ENCODE peak calls at places on chromosomes 7 and 10, in ten cellular contexts. One of them, this sample, is unnamed.

GRCh38 chr7:78055160-78055559 is 256.6 kb downstream of the PHTF2 start:
- DNase-seq in ovary: no peak
- DNase-seq in neural crest cell: no peak
- DNase-seq in OCI-LY7: no peak
- DNase-seq in body of pancreas: no peak
- DNase-seq in tibial nerve: no peak
- DNase-seq in K562: no peak
- DNase-seq in CD8-positive, alpha-beta T cell: no peak
- DNase-seq in fibroblast of mammary gland: no peak
- DNase-seq in H1: no peak
- DNase-seq in this sample: no peak

GRCh38 chr7:91953618-91954017 is 13.0 kb downstream of the AKAP9 start:
- DNase-seq in ovary: no peak
- DNase-seq in neural crest cell: no peak
- DNase-seq in OCI-LY7: peak; percentile 32
- DNase-seq in body of pancreas: no peak
- DNase-seq in tibial nerve: no peak
- DNase-seq in K562: peak; percentile 42
- DNase-seq in CD8-positive, alpha-beta T cell: no peak
- DNase-seq in fibroblast of mammary gland: no peak
- DNase-seq in H1: no peak
- DNase-seq in this sample: no peak

GRCh38 chr7:2171855-2172254 is 60.9 kb downstream of the MAD1L1 start:
- DNase-seq in ovary: no peak
- DNase-seq in neural crest cell: no peak
- DNase-seq in OCI-LY7: no peak
- DNase-seq in body of pancreas: no peak
- DNase-seq in tibial nerve: no peak
- DNase-seq in K562: no peak
- DNase-seq in CD8-positive, alpha-beta T cell: no peak
- DNase-seq in fibroblast of mammary gland: no peak
- DNase-seq in H1: no peak
- DNase-seq in this sample: no peak

GRCh38 chr10:28592953-28593352 is 60.0 kb downstream of the WAC start:
- DNase-seq in ovary: no peak
- DNase-seq in neural crest cell: no peak
- DNase-seq in OCI-LY7: no peak
- DNase-seq in body of pancreas: no peak
- DNase-seq in tibial nerve: no peak
- DNase-seq in K562: peak; percentile 21
- DNase-seq in CD8-positive, alpha-beta T cell: no peak
- DNase-seq in fibroblast of mammary gland: peak; percentile 77
- DNase-seq in H1: no peak
- DNase-seq in this sample: peak; percentile 15

GRCh38 chr7:35519971-35520809 is 174.7 kb downstream of the HERPUD2 start:
- DNase-seq in ovary: peak; percentile 67
- DNase-seq in neural crest cell: peak; percentile 80
- DNase-seq in OCI-LY7: peak; percentile 65
- DNase-seq in body of pancreas: peak; percentile 76
- DNase-seq in tibial nerve: peak; percentile 93
- DNase-seq in K562: peak; percentile 75
- DNase-seq in CD8-positive, alpha-beta T cell: peak; percentile 10
- DNase-seq in fibroblast of mammary gland: peak; percentile 73
- DNase-seq in H1: no peak
- DNase-seq in this sample: peak; percentile 16

GRCh38 chr7:108603922-108604684 is 34.4 kb downstream of the DNAJB9 start:
- DNase-seq in ovary: no peak
- DNase-seq in neural crest cell: no peak
- DNase-seq in OCI-LY7: no peak
- DNase-seq in body of pancreas: no peak
- DNase-seq in tibial nerve: no peak
- DNase-seq in K562: no peak
- DNase-seq in CD8-positive, alpha-beta T cell: no peak
- DNase-seq in fibroblast of mammary gland: no peak
- DNase-seq in H1: no peak
- DNase-seq in this sample: no peak

GRCh38 chr10:5023126-5023701 is 19.6 kb upstream of the AKR1C2 start:
- DNase-seq in ovary: no peak
- DNase-seq in neural crest cell: no peak
- DNase-seq in OCI-LY7: no peak
- DNase-seq in body of pancreas: no peak
- DNase-seq in tibial nerve: no peak
- DNase-seq in K562: no peak
- DNase-seq in CD8-positive, alpha-beta T cell: no peak
- DNase-seq in fibroblast of mammary gland: no peak
- DNase-seq in H1: no peak
- DNase-seq in this sample: no peak

GRCh38 chr7:47941136-47941844 is 7.0 kb downstream of the PKD1L1 start:
- DNase-seq in ovary: no peak
- DNase-seq in neural crest cell: no peak
- DNase-seq in OCI-LY7: no peak
- DNase-seq in body of pancreas: peak; percentile 45
- DNase-seq in tibial nerve: no peak
- DNase-seq in K562: no peak
- DNase-seq in CD8-positive, alpha-beta T cell: no peak
- DNase-seq in fibroblast of mammary gland: peak; percentile 87
- DNase-seq in H1: no peak
- DNase-seq in this sample: no peak

GRCh38 chr7:158421394-158421793 is 166.2 kb downstream of the PTPRN2 start:
- DNase-seq in ovary: no peak
- DNase-seq in neural crest cell: no peak
- DNase-seq in OCI-LY7: no peak
- DNase-seq in body of pancreas: no peak
- DNase-seq in tibial nerve: no peak
- DNase-seq in K562: no peak
- DNase-seq in CD8-positive, alpha-beta T cell: no peak
- DNase-seq in fibroblast of mammary gland: no peak
- DNase-seq in H1: no peak
- DNase-seq in this sample: no peak

GRCh38 chr7:158422551-158423189 is 165.0 kb downstream of the PTPRN2 start:
- DNase-seq in ovary: no peak
- DNase-seq in neural crest cell: no peak
- DNase-seq in OCI-LY7: no peak
- DNase-seq in body of pancreas: no peak
- DNase-seq in tibial nerve: no peak
- DNase-seq in K562: peak; percentile 58
- DNase-seq in CD8-positive, alpha-beta T cell: no peak
- DNase-seq in fibroblast of mammary gland: no peak
- DNase-seq in H1: no peak
- DNase-seq in this sample: no peak

GRCh38 chr7:158424011-158424410 is 163.6 kb downstream of the PTPRN2 start:
- DNase-seq in ovary: no peak
- DNase-seq in neural crest cell: no peak
- DNase-seq in OCI-LY7: no peak
- DNase-seq in body of pancreas: no peak
- DNase-seq in tibial nerve: no peak
- DNase-seq in K562: no peak
- DNase-seq in CD8-positive, alpha-beta T cell: no peak
- DNase-seq in fibroblast of mammary gland: no peak
- DNase-seq in H1: no peak
- DNase-seq in this sample: no peak

GRCh38 chr7:158423190-158423555 is 164.4 kb downstream of the PTPRN2 start:
- DNase-seq in ovary: no peak
- DNase-seq in neural crest cell: no peak
- DNase-seq in OCI-LY7: no peak
- DNase-seq in body of pancreas: no peak
- DNase-seq in tibial nerve: no peak
- DNase-seq in K562: no peak
- DNase-seq in CD8-positive, alpha-beta T cell: no peak
- DNase-seq in fibroblast of mammary gland: no peak
- DNase-seq in H1: no peak
- DNase-seq in this sample: no peak

GRCh38 chr7:158424531-158424930 is 163.1 kb downstream of the PTPRN2 start:
- DNase-seq in ovary: no peak
- DNase-seq in neural crest cell: no peak
- DNase-seq in OCI-LY7: no peak
- DNase-seq in body of pancreas: no peak
- DNase-seq in tibial nerve: no peak
- DNase-seq in K562: no peak
- DNase-seq in CD8-positive, alpha-beta T cell: no peak
- DNase-seq in fibroblast of mammary gland: no peak
- DNase-seq in H1: no peak
- DNase-seq in this sample: no peak
- TF ChIP-seq CTCF in ovary: no peak
- TF ChIP-seq CTCF in neural crest cell: no peak
- TF ChIP-seq CTCF in OCI-LY7: no peak
- TF ChIP-seq CTCF in body of pancreas: no peak
- TF ChIP-seq CTCF in tibial nerve: no peak
- TF ChIP-seq CTCF in K562: no peak
- TF ChIP-seq CTCF in CD8-positive, alpha-beta T cell: no peak
- TF ChIP-seq CTCF in fibroblast of mammary gland: no peak
- TF ChIP-seq CTCF in H1: no peak
- TF ChIP-seq CTCF in this sample: no peak

DNA sequence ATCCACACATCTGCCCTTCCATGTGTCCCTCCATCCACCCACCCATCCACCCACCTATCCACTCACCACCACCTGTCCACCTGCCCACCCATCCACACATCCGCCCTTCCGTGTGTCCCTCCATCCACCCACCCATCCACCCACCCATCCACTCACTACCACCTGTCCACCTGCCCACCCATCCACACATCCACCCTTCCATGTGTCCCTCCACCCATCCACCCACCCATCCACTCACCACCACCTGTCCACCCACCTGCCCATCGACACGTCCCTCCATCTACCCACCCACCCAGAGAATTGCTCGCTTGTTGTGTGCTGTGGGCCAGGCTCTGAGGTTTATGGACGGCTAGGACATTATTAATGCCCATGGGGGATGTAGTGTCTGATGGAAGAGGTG is 500.2 kb downstream of the DNAJB6 start:
- DNase-seq in ovary: no peak
- DNase-seq in neural crest cell: no peak
- DNase-seq in OCI-LY7: no peak
- DNase-seq in body of pancreas: no peak
- DNase-seq in tibial nerve: no peak
- DNase-seq in K562: no peak
- DNase-seq in CD8-positive, alpha-beta T cell: no peak
- DNase-seq in fibroblast of mammary gland: no peak
- DNase-seq in H1: no peak
- DNase-seq in this sample: no peak
- TF ChIP-seq CTCF in ovary: no peak
- TF ChIP-seq CTCF in neural crest cell: no peak
- TF ChIP-seq CTCF in OCI-LY7: no peak
- TF ChIP-seq CTCF in body of pancreas: no peak
- TF ChIP-seq CTCF in tibial nerve: no peak
- TF ChIP-seq CTCF in K562: no peak
- TF ChIP-seq CTCF in CD8-positive, alpha-beta T cell: no peak
- TF ChIP-seq CTCF in fibroblast of mammary gland: no peak
- TF ChIP-seq CTCF in H1: no peak
- TF ChIP-seq CTCF in this sample: no peak

GRCh38 chr7:98286093-98286525 is 4.6 kb downstream of the BRI3 start:
- DNase-seq in ovary: peak; percentile 43
- DNase-seq in neural crest cell: no peak
- DNase-seq in OCI-LY7: no peak
- DNase-seq in body of pancreas: peak; percentile 85
- DNase-seq in tibial nerve: peak; percentile 87
- DNase-seq in K562: peak; percentile 32
- DNase-seq in CD8-positive, alpha-beta T cell: no peak
- DNase-seq in fibroblast of mammary gland: peak; percentile 76
- DNase-seq in H1: no peak
- DNase-seq in this sample: no peak

GRCh38 chr7:98283127-98283886 is 1.8 kb downstream of the BRI3 start:
- DNase-seq in ovary: no peak
- DNase-seq in neural crest cell: no peak
- DNase-seq in OCI-LY7: no peak
- DNase-seq in body of pancreas: peak; percentile 68
- DNase-seq in tibial nerve: peak; percentile 61
- DNase-seq in K562: no peak
- DNase-seq in CD8-positive, alpha-beta T cell: no peak
- DNase-seq in fibroblast of mammary gland: peak; percentile 83
- DNase-seq in H1: no peak
- DNase-seq in this sample: peak; percentile 41

GRCh38 chr7:98283887-98284222 is 2.4 kb downstream of the BRI3 start:
- DNase-seq in ovary: no peak
- DNase-seq in neural crest cell: no peak
- DNase-seq in OCI-LY7: no peak
- DNase-seq in body of pancreas: no peak
- DNase-seq in tibial nerve: no peak
- DNase-seq in K562: no peak
- DNase-seq in CD8-positive, alpha-beta T cell: no peak
- DNase-seq in fibroblast of mammary gland: no peak
- DNase-seq in H1: no peak
- DNase-seq in this sample: no peak

GRCh38 chr7:98285132-98286092 is 3.9 kb downstream of the BRI3 start:
- DNase-seq in ovary: no peak
- DNase-seq in neural crest cell: no peak
- DNase-seq in OCI-LY7: no peak
- DNase-seq in body of pancreas: no peak
- DNase-seq in tibial nerve: no peak
- DNase-seq in K562: no peak
- DNase-seq in CD8-positive, alpha-beta T cell: no peak
- DNase-seq in fibroblast of mammary gland: no peak
- DNase-seq in H1: no peak
- DNase-seq in this sample: no peak

GRCh38 chr7:98284335-98285036 is 3.0 kb downstream of the BRI3 start:
- DNase-seq in ovary: peak; percentile 48
- DNase-seq in neural crest cell: no peak
- DNase-seq in OCI-LY7: no peak
- DNase-seq in body of pancreas: peak; percentile 89
- DNase-seq in tibial nerve: peak; percentile 57
- DNase-seq in K562: no peak
- DNase-seq in CD8-positive, alpha-beta T cell: no peak
- DNase-seq in fibroblast of mammary gland: peak; percentile 71
- DNase-seq in H1: no peak
- DNase-seq in this sample: peak; percentile 57
- TF ChIP-seq CTCF in ovary: no peak
- TF ChIP-seq CTCF in neural crest cell: no peak
- TF ChIP-seq CTCF in OCI-LY7: no peak
- TF ChIP-seq CTCF in body of pancreas: no peak
- TF ChIP-seq CTCF in tibial nerve: no peak
- TF ChIP-seq CTCF in K562: no peak
- TF ChIP-seq CTCF in CD8-positive, alpha-beta T cell: no peak
- TF ChIP-seq CTCF in fibroblast of mammary gland: no peak
- TF ChIP-seq CTCF in H1: no peak
- TF ChIP-seq CTCF in this sample: no peak

GRCh38 chr7:18558503-18558902 is 63.0 kb downstream of the HDAC9 start:
- DNase-seq in ovary: no peak
- DNase-seq in neural crest cell: no peak
- DNase-seq in OCI-LY7: no peak
- DNase-seq in body of pancreas: no peak
- DNase-seq in tibial nerve: no peak
- DNase-seq in K562: no peak
- DNase-seq in CD8-positive, alpha-beta T cell: no peak
- DNase-seq in fibroblast of mammary gland: peak; percentile 2
- DNase-seq in H1: no peak
- DNase-seq in this sample: no peak

GRCh38 chr7:18555120-18555519 is 59.6 kb downstream of the HDAC9 start:
- DNase-seq in ovary: no peak
- DNase-seq in neural crest cell: no peak
- DNase-seq in OCI-LY7: no peak
- DNase-seq in body of pancreas: no peak
- DNase-seq in tibial nerve: no peak
- DNase-seq in K562: no peak
- DNase-seq in CD8-positive, alpha-beta T cell: no peak
- DNase-seq in fibroblast of mammary gland: no peak
- DNase-seq in H1: no peak
- DNase-seq in this sample: no peak

GRCh38 chr7:18555968-18556367 is 60.4 kb downstream of the HDAC9 start:
- DNase-seq in ovary: no peak
- DNase-seq in neural crest cell: no peak
- DNase-seq in OCI-LY7: no peak
- DNase-seq in body of pancreas: no peak
- DNase-seq in tibial nerve: no peak
- DNase-seq in K562: no peak
- DNase-seq in CD8-positive, alpha-beta T cell: no peak
- DNase-seq in fibroblast of mammary gland: no peak
- DNase-seq in H1: no peak
- DNase-seq in this sample: no peak

GRCh38 chr7:18553585-18554055 is 58.1 kb downstream of the HDAC9 start:
- DNase-seq in ovary: no peak
- DNase-seq in neural crest cell: no peak
- DNase-seq in OCI-LY7: no peak
- DNase-seq in body of pancreas: no peak
- DNase-seq in tibial nerve: no peak
- DNase-seq in K562: no peak
- DNase-seq in CD8-positive, alpha-beta T cell: no peak
- DNase-seq in fibroblast of mammary gland: no peak
- DNase-seq in H1: no peak
- DNase-seq in this sample: no peak

GRCh38 chr7:18558910-18559309 is 63.4 kb downstream of the HDAC9 start:
- DNase-seq in ovary: no peak
- DNase-seq in neural crest cell: no peak
- DNase-seq in OCI-LY7: no peak
- DNase-seq in body of pancreas: no peak
- DNase-seq in tibial nerve: no peak
- DNase-seq in K562: no peak
- DNase-seq in CD8-positive, alpha-beta T cell: no peak
- DNase-seq in fibroblast of mammary gland: no peak
- DNase-seq in H1: no peak
- DNase-seq in this sample: no peak
- TF ChIP-seq CTCF in ovary: no peak
- TF ChIP-seq CTCF in neural crest cell: no peak
- TF ChIP-seq CTCF in OCI-LY7: no peak
- TF ChIP-seq CTCF in body of pancreas: no peak
- TF ChIP-seq CTCF in tibial nerve: no peak
- TF ChIP-seq CTCF in K562: no peak
- TF ChIP-seq CTCF in CD8-positive, alpha-beta T cell: no peak
- TF ChIP-seq CTCF in fibroblast of mammary gland: no peak
- TF ChIP-seq CTCF in H1: no peak
- TF ChIP-seq CTCF in this sample: no peak

This sample was measured in AG09319.